ENCODE peak calls at places on chromosomes 5 and 9, in eight cellular contexts. One of them, this sample, is unnamed.

GRCh38 chr9:4334439-4334838 is 34.6 kb upstream of the GLIS3 start:
- DNase-seq in activated T-helper 1 cell treated with anti-CD3 and anti-CD28 coated beads, Interleukin-2, amount 50 U/mL, for 16 hours: no peak
- DNase-seq in effector memory CD8-positive, alpha-beta T cell: no peak
- DNase-seq in NCI-H1092: peak; percentile 45
- DNase-seq in HCT116: peak; percentile 35
- DNase-seq in WTC11: peak; percentile 30
- DNase-seq in NAMALWA: peak; percentile 11
- DNase-seq in HFF-Myc: no peak
- DNase-seq in this sample: no peak

GRCh38 chr5:83503662-83504061 is 32.1 kb downstream of the VCAN start:
- DNase-seq in activated T-helper 1 cell treated with anti-CD3 and anti-CD28 coated beads, Interleukin-2, amount 50 U/mL, for 16 hours: no peak
- DNase-seq in effector memory CD8-positive, alpha-beta T cell: no peak
- DNase-seq in NCI-H1092: no peak
- DNase-seq in HCT116: no peak
- DNase-seq in WTC11: no peak
- DNase-seq in NAMALWA: no peak
- DNase-seq in HFF-Myc: no peak
- DNase-seq in this sample: no peak

GRCh38 chr9:93207326-93207814 is 23.4 kb downstream of the WNK2 start:
- DNase-seq in activated T-helper 1 cell treated with anti-CD3 and anti-CD28 coated beads, Interleukin-2, amount 50 U/mL, for 16 hours: no peak
- DNase-seq in effector memory CD8-positive, alpha-beta T cell: no peak
- DNase-seq in NCI-H1092: peak; percentile 74
- DNase-seq in HCT116: no peak
- DNase-seq in WTC11: no peak
- DNase-seq in NAMALWA: no peak
- DNase-seq in HFF-Myc: no peak
- DNase-seq in this sample: no peak

GRCh38 chr9:133777871-133778270 is 39.7 kb upstream of the SARDH start:
- DNase-seq in activated T-helper 1 cell treated with anti-CD3 and anti-CD28 coated beads, Interleukin-2, amount 50 U/mL, for 16 hours: no peak
- DNase-seq in effector memory CD8-positive, alpha-beta T cell: no peak
- DNase-seq in NCI-H1092: no peak
- DNase-seq in HCT116: no peak
- DNase-seq in WTC11: no peak
- DNase-seq in NAMALWA: no peak
- DNase-seq in HFF-Myc: no peak
- DNase-seq in this sample: no peak

GRCh38 chr9:96555567-96556386 is 63.9 kb downstream of the CDC14B start:
- DNase-seq in activated T-helper 1 cell treated with anti-CD3 and anti-CD28 coated beads, Interleukin-2, amount 50 U/mL, for 16 hours: no peak
- DNase-seq in effector memory CD8-positive, alpha-beta T cell: no peak
- DNase-seq in NCI-H1092: no peak
- DNase-seq in HCT116: no peak
- DNase-seq in WTC11: no peak
- DNase-seq in NAMALWA: no peak
- DNase-seq in HFF-Myc: no peak
- DNase-seq in this sample: no peak

GRCh38 chr5:132054031-132054696 is 6.3 kb upstream of the IL3 start:
- DNase-seq in activated T-helper 1 cell treated with anti-CD3 and anti-CD28 coated beads, Interleukin-2, amount 50 U/mL, for 16 hours: no peak
- DNase-seq in effector memory CD8-positive, alpha-beta T cell: no peak
- DNase-seq in NCI-H1092: no peak
- DNase-seq in HCT116: no peak
- DNase-seq in WTC11: no peak
- DNase-seq in NAMALWA: no peak
- DNase-seq in HFF-Myc: no peak
- DNase-seq in this sample: no peak

GRCh38 chr5:71706906-71707305 is 12.2 kb upstream of the CARTPT start:
- DNase-seq in activated T-helper 1 cell treated with anti-CD3 and anti-CD28 coated beads, Interleukin-2, amount 50 U/mL, for 16 hours: no peak
- DNase-seq in effector memory CD8-positive, alpha-beta T cell: no peak
- DNase-seq in NCI-H1092: no peak
- DNase-seq in HCT116: no peak
- DNase-seq in WTC11: no peak
- DNase-seq in NAMALWA: no peak
- DNase-seq in HFF-Myc: no peak
- DNase-seq in this sample: no peak

GRCh38 chr5:35618791-35619190 is 1.1 kb downstream of the SPEF2 start:
- DNase-seq in activated T-helper 1 cell treated with anti-CD3 and anti-CD28 coated beads, Interleukin-2, amount 50 U/mL, for 16 hours: no peak
- DNase-seq in effector memory CD8-positive, alpha-beta T cell: no peak
- DNase-seq in NCI-H1092: no peak
- DNase-seq in HCT116: no peak
- DNase-seq in WTC11: no peak
- DNase-seq in NAMALWA: no peak
- DNase-seq in HFF-Myc: no peak
- DNase-seq in this sample: no peak

GRCh38 chr5:125140855-125141254 is 394.4 kb upstream of the ZNF608 start:
- DNase-seq in activated T-helper 1 cell treated with anti-CD3 and anti-CD28 coated beads, Interleukin-2, amount 50 U/mL, for 16 hours: no peak
- DNase-seq in effector memory CD8-positive, alpha-beta T cell: no peak
- DNase-seq in NCI-H1092: no peak
- DNase-seq in HCT116: no peak
- DNase-seq in WTC11: no peak
- DNase-seq in NAMALWA: no peak
- DNase-seq in HFF-Myc: peak; percentile 75
- DNase-seq in this sample: no peak

GRCh38 chr5:10329421-10329807 is 21.7 kb upstream of the CMBL start:
- DNase-seq in activated T-helper 1 cell treated with anti-CD3 and anti-CD28 coated beads, Interleukin-2, amount 50 U/mL, for 16 hours: no peak
- DNase-seq in effector memory CD8-positive, alpha-beta T cell: no peak
- DNase-seq in NCI-H1092: no peak
- DNase-seq in HCT116: no peak
- DNase-seq in WTC11: no peak
- DNase-seq in NAMALWA: no peak
- DNase-seq in HFF-Myc: no peak
- DNase-seq in this sample: no peak

GRCh38 chr5:79743846-79744605 is 54.4 kb downstream of the CMYA5 start:
- DNase-seq in activated T-helper 1 cell treated with anti-CD3 and anti-CD28 coated beads, Interleukin-2, amount 50 U/mL, for 16 hours: no peak
- DNase-seq in effector memory CD8-positive, alpha-beta T cell: no peak
- DNase-seq in NCI-H1092: no peak
- DNase-seq in HCT116: no peak
- DNase-seq in WTC11: no peak
- DNase-seq in NAMALWA: no peak
- DNase-seq in HFF-Myc: no peak
- DNase-seq in this sample: no peak

GRCh38 chr5:72314571-72315172 is 5.4 kb downstream of the MRPS27 start:
- DNase-seq in activated T-helper 1 cell treated with anti-CD3 and anti-CD28 coated beads, Interleukin-2, amount 50 U/mL, for 16 hours: no peak
- DNase-seq in effector memory CD8-positive, alpha-beta T cell: no peak
- DNase-seq in NCI-H1092: no peak
- DNase-seq in HCT116: no peak
- DNase-seq in WTC11: no peak
- DNase-seq in NAMALWA: peak; percentile 38
- DNase-seq in HFF-Myc: no peak
- DNase-seq in this sample: no peak

GRCh38 chr5:152568101-152568500 is 163.0 kb upstream of the NMUR2 start:
- DNase-seq in activated T-helper 1 cell treated with anti-CD3 and anti-CD28 coated beads, Interleukin-2, amount 50 U/mL, for 16 hours: no peak
- DNase-seq in effector memory CD8-positive, alpha-beta T cell: no peak
- DNase-seq in NCI-H1092: no peak
- DNase-seq in HCT116: no peak
- DNase-seq in WTC11: no peak
- DNase-seq in NAMALWA: no peak
- DNase-seq in HFF-Myc: no peak
- DNase-seq in this sample: no peak

GRCh38 chr5:179243333-179243732 is 101.9 kb downstream of the ADAMTS2 start:
- DNase-seq in activated T-helper 1 cell treated with anti-CD3 and anti-CD28 coated beads, Interleukin-2, amount 50 U/mL, for 16 hours: no peak
- DNase-seq in effector memory CD8-positive, alpha-beta T cell: no peak
- DNase-seq in NCI-H1092: no peak
- DNase-seq in HCT116: no peak
- DNase-seq in WTC11: peak; percentile 1
- DNase-seq in NAMALWA: no peak
- DNase-seq in HFF-Myc: peak; percentile 58
- DNase-seq in this sample: no peak

GRCh38 chr9:104961238-104961637 is 33.3 kb upstream of the ABCA1 start:
- DNase-seq in activated T-helper 1 cell treated with anti-CD3 and anti-CD28 coated beads, Interleukin-2, amount 50 U/mL, for 16 hours: no peak
- DNase-seq in effector memory CD8-positive, alpha-beta T cell: peak; percentile 22
- DNase-seq in NCI-H1092: no peak
- DNase-seq in HCT116: no peak
- DNase-seq in WTC11: peak; percentile 56
- DNase-seq in NAMALWA: peak; percentile 45
- DNase-seq in HFF-Myc: peak; percentile 80
- DNase-seq in this sample: no peak

GRCh38 chr5:44747396-44747795 is 61.4 kb upstream of the MRPS30 start:
- DNase-seq in activated T-helper 1 cell treated with anti-CD3 and anti-CD28 coated beads, Interleukin-2, amount 50 U/mL, for 16 hours: no peak
- DNase-seq in effector memory CD8-positive, alpha-beta T cell: no peak
- DNase-seq in NCI-H1092: no peak
- DNase-seq in HCT116: no peak
- DNase-seq in WTC11: no peak
- DNase-seq in NAMALWA: no peak
- DNase-seq in HFF-Myc: no peak
- DNase-seq in this sample: no peak

GRCh38 chr5:163357636-163358035 is 79.8 kb upstream of the CCNG1 start:
- DNase-seq in activated T-helper 1 cell treated with anti-CD3 and anti-CD28 coated beads, Interleukin-2, amount 50 U/mL, for 16 hours: no peak
- DNase-seq in effector memory CD8-positive, alpha-beta T cell: no peak
- DNase-seq in NCI-H1092: no peak
- DNase-seq in HCT116: no peak
- DNase-seq in WTC11: no peak
- DNase-seq in NAMALWA: no peak
- DNase-seq in HFF-Myc: no peak
- DNase-seq in this sample: no peak

GRCh38 chr9:137449931-137450537 is 8.9 kb upstream of the ENTPD8 start:
- DNase-seq in activated T-helper 1 cell treated with anti-CD3 and anti-CD28 coated beads, Interleukin-2, amount 50 U/mL, for 16 hours: no peak
- DNase-seq in effector memory CD8-positive, alpha-beta T cell: peak; percentile 60
- DNase-seq in NCI-H1092: no peak
- DNase-seq in HCT116: no peak
- DNase-seq in WTC11: no peak
- DNase-seq in NAMALWA: no peak
- DNase-seq in HFF-Myc: no peak
- DNase-seq in this sample: no peak

GRCh38 chr9:101400120-101400519 is 1.5 kb downstream of the ZNF189 start:
- DNase-seq in activated T-helper 1 cell treated with anti-CD3 and anti-CD28 coated beads, Interleukin-2, amount 50 U/mL, for 16 hours: no peak
- DNase-seq in effector memory CD8-positive, alpha-beta T cell: no peak
- DNase-seq in NCI-H1092: no peak
- DNase-seq in HCT116: no peak
- DNase-seq in WTC11: no peak
- DNase-seq in NAMALWA: no peak
- DNase-seq in HFF-Myc: no peak
- DNase-seq in this sample: no peak